ENCODE peak calls at places on chromosomes 7 and 10, in ten cellular contexts. P is effector memory CD4-positive, alpha-beta T cell; O is cardiac muscle cell; L is neural progenitor cell; W is AG09309; D is heart right ventricle; G is gastrocnemius medialis; Y is AG04449; E is left ventricle myocardium inferior; F is right cardiac atrium. N is an unnamed sample.

GRCh38 chr10:369441-370221 is 234.4 kb downstream of the ZMYND11 start:
- DNase-seq in P (no peak), O (peak; percentile 52), L (no peak), W (peak; percentile 84), D (no peak), G (no peak), Y (peak; percentile 74), E (no peak), F (no peak), N (peak; percentile 32)

GRCh38 chr7:130939285-130940095 is 205.5 kb upstream of the KLF14 start:
- DNase-seq in P (no peak), O (no peak), L (peak; percentile 53), W (no peak), D (no peak), G (no peak), Y (no peak), E (no peak), F (no peak), N (no peak)

GRCh38 chr7:155219947-155220769 is 77.5 kb upstream of the INSIG1 start:
- DNase-seq in P (no peak), O (no peak), L (peak; percentile 21), W (no peak), D (no peak), G (no peak), Y (no peak), E (no peak), F (no peak), N (no peak)

GRCh38 chr7:132080967-132081668 is 495.2 kb downstream of the PLXNA4 start:
- DNase-seq in P (no peak), O (peak; percentile 92), L (no peak), W (peak; percentile 54), D (no peak), G (peak; percentile 55), Y (peak; percentile 28), E (no peak), F (no peak), N (peak; percentile 24)

GRCh38 chr7:26759108-26759507 is 105.3 kb downstream of the SKAP2 start:
- DNase-seq in P (no peak), O (no peak), L (no peak), W (no peak), D (no peak), G (no peak), Y (no peak), E (no peak), F (no peak), N (no peak)

GRCh38 chr10:101065479-101066145 is 3.8 kb downstream of the KAZALD1 start:
- DNase-seq in P (no peak), O (peak; percentile 32), L (no peak), W (no peak), D (no peak), G (no peak), Y (no peak), E (no peak), F (no peak), N (no peak)

GRCh38 chr7:121027761-121028681 is 39.5 kb downstream of the CPED1 start:
- DNase-seq in P (no peak), O (no peak), L (no peak), W (no peak), D (no peak), G (no peak), Y (no peak), E (no peak), F (no peak), N (no peak)

GRCh38 chr7:68218461-68218860 is 1221.8 kb downstream of the TYW1 start:
- DNase-seq in P (no peak), O (no peak), L (no peak), W (no peak), D (no peak), G (no peak), Y (no peak), E (no peak), F (no peak), N (no peak)

GRCh38 chr7:120856198-120856597 is 1.7 kb downstream of the TSPAN12 start:
- DNase-seq in P (no peak), O (no peak), L (no peak), W (no peak), D (no peak), G (no peak), Y (no peak), E (no peak), F (no peak), N (no peak)

GRCh38 chr7:134616611-134617010 is 30.0 kb upstream of the BPGM start:
- DNase-seq in P (no peak), O (no peak), L (no peak), W (no peak), D (no peak), G (no peak), Y (no peak), E (no peak), F (no peak), N (no peak)

GRCh38 chr7:102418603-102419002 is 14.8 kb upstream of the ORAI2 start:
- DNase-seq in P (no peak), O (no peak), L (no peak), W (no peak), D (no peak), G (no peak), Y (no peak), E (no peak), F (no peak), N (no peak)

GRCh38 chr7:102415685-102416225 is 17.6 kb upstream of the ORAI2 start:
- DNase-seq in P (peak; percentile 35), O (no peak), L (no peak), W (no peak), D (no peak), G (no peak), Y (no peak), E (no peak), F (no peak), N (no peak)

GRCh38 chr7:102413611-102414010 is 17.4 kb downstream of the PRKRIP1 start:
- DNase-seq in P (no peak), O (no peak), L (no peak), W (no peak), D (no peak), G (no peak), Y (no peak), E (no peak), F (no peak), N (no peak)

GRCh38 chr7:102417105-102417504 is 16.3 kb upstream of the ORAI2 start:
- DNase-seq in P (no peak), O (no peak), L (no peak), W (no peak), D (no peak), G (no peak), Y (no peak), E (no peak), F (no peak), N (no peak)

DNA sequence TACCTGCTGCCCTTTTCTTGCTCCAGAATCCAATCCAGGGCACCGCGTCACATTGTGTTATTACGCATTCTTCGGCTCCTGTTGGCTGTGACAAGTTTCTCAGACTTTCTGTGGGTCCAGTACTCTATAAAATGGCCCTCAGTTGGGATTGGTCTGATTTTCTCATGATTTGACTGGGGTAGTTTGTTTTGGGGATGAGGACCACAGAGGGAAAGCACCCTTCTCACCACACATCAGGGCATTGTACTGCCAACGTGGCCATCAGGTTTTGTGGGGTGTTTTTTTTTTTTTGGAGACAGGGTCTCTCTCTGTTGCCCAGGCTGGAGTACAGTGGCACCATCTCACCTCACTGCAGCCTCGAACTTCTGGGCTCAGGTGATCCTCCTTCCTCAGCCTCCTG is 17.0 kb upstream of the ORAI2 start:
- DNase-seq in P (no peak), O (no peak), L (no peak), W (no peak), D (no peak), G (no peak), Y (no peak), E (no peak), F (no peak), N (no peak)
- H3K4me3 ChIP-seq in P (peak overlapping the region; percentile 37), O (no peak overlapping the region), L (no peak overlapping the region), W (no peak overlapping the region), D (no peak overlapping the region), G (no peak overlapping the region), Y (no peak overlapping the region), E (no peak overlapping the region), F (no peak overlapping the region), N (no peak overlapping the region)

GRCh38 chr10:63825111-63825510 is 303.9 kb downstream of the REEP3 start:
- DNase-seq in P (no peak), O (peak; percentile 6), L (no peak), W (no peak), D (no peak), G (no peak), Y (no peak), E (no peak), F (no peak), N (no peak)
- H3K4me3 ChIP-seq in P (no peak overlapping the region), O (no peak overlapping the region), L (no peak overlapping the region), W (no peak overlapping the region), D (no peak overlapping the region), G (no peak overlapping the region), Y (no peak overlapping the region), E (no peak overlapping the region), F (no peak overlapping the region), N (no peak overlapping the region)

DNA sequence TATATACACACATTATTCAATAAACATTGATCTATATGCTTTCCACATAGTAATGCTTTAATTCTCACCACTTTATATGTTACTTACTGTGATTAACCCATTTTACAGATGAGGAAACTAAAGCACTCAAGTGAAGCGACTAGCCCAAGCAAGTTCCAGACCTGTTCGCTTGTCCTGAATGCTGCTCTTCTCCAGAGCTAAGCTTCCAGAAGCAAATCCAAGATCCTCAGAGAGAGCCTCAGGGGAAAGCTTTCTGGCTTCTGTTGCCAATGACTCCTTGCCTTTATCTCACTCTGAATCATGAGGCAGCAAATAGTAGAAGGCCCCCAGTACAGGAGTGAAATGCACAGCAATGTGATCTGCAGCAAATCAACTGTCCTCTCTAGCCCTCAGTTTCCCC is 32.2 kb downstream of the XPNPEP1 start:
- DNase-seq in P (no peak), O (no peak), L (no peak), W (no peak), D (no peak), G (no peak), Y (no peak), E (no peak), F (no peak), N (no peak)
- H3K4me3 ChIP-seq in P (no peak overlapping the region), O (no peak overlapping the region), L (no peak overlapping the region), W (no peak overlapping the region), D (no peak overlapping the region), G (no peak overlapping the region), Y (no peak overlapping the region), E (no peak overlapping the region), F (no peak overlapping the region), N (no peak overlapping the region)

GRCh38 chr10:86411281-86411841 is 44.8 kb upstream of the GRID1 start:
- DNase-seq in P (no peak), O (peak; percentile 82), L (no peak), W (peak; percentile 78), D (peak; percentile 26), G (no peak), Y (peak; percentile 61), E (no peak), F (no peak), N (peak; percentile 31)

GRCh38 chr10:86409183-86409582 is 42.6 kb upstream of the GRID1 start:
- DNase-seq in P (no peak), O (no peak), L (no peak), W (no peak), D (no peak), G (no peak), Y (no peak), E (no peak), F (no peak), N (no peak)

GRCh38 chr10:86411852-86412550 is 45.4 kb upstream of the GRID1 start:
- DNase-seq in P (no peak), O (no peak), L (no peak), W (no peak), D (no peak), G (no peak), Y (no peak), E (no peak), F (no peak), N (no peak)

GRCh38 chr10:86413046-86413728 is 46.6 kb upstream of the GRID1 start:
- DNase-seq in P (no peak), O (peak; percentile 54), L (no peak), W (no peak), D (no peak), G (no peak), Y (no peak), E (no peak), F (no peak), N (no peak)

GRCh38 chr10:86410542-86411124 is 44.0 kb upstream of the GRID1 start:
- DNase-seq in P (no peak), O (peak; percentile 27), L (no peak), W (peak; percentile 74), D (no peak), G (no peak), Y (peak; percentile 59), E (no peak), F (no peak), N (no peak)
- H3K4me3 ChIP-seq in P (no peak overlapping the region), O (no peak overlapping the region), L (no peak overlapping the region), W (no peak overlapping the region), D (no peak overlapping the region), G (no peak overlapping the region), Y (no peak overlapping the region), E (no peak overlapping the region), F (no peak overlapping the region), N (no peak overlapping the region)